ENCODE peak calls at places on chromosomes 4 and X, in ten cellular contexts. V is left lung; L is psoas muscle; B is CD8-positive, alpha-beta memory T cell; S is CD4-positive, CD25-positive, alpha-beta regulatory T cell; K is transverse colon; P is tibial nerve; X is aorta; O is naive thymus-derived CD4-positive, alpha-beta T cell; U is Peyer's patch. R is an unnamed sample.

GRCh38 chr4:77074961-77075855 is 581 bp downstream of the CCNI start:
- DNase-seq in V (peak; percentile 96), L (peak; percentile 86), B (peak; percentile 69), S (peak; percentile 89), K (peak; percentile 78), P (peak; percentile 65), X (peak; percentile 90), O (peak; percentile 69), U (peak; percentile 91), R (peak; percentile 86)

GRCh38 chrX:53261573-53261972 is 19.8 kb downstream of the IQSEC2 start:
- DNase-seq in V (no peak), L (no peak), B (no peak), S (peak; percentile 16), K (no peak), P (no peak), X (no peak), O (no peak), U (peak; percentile 23), R (no peak)

GRCh38 chr4:25030283-25031076 is at the start of gene LGI2:
- DNase-seq in V (peak; percentile 80), L (no peak), B (no peak), S (no peak), K (peak; percentile 13), P (no peak), X (peak; percentile 73), O (no peak), U (no peak), R (peak; percentile 46)

GRCh38 chrX:20059467-20060128 is 57.1 kb downstream of the MAP7D2 start:
- DNase-seq in V (no peak), L (no peak), B (no peak), S (no peak), K (no peak), P (no peak), X (no peak), O (no peak), U (no peak), R (no peak)

GRCh38 chrX:83829874-83830273 is 31.1 kb upstream of the CYLC1 start:
- DNase-seq in V (no peak), L (no peak), B (no peak), S (no peak), K (no peak), P (no peak), X (no peak), O (no peak), U (no peak), R (no peak)

GRCh38 chr4:148054275-148054674 is 322.4 kb downstream of the ARHGAP10 start:
- DNase-seq in V (no peak), L (no peak), B (no peak), S (peak; percentile 59), K (no peak), P (no peak), X (no peak), O (no peak), U (no peak), R (no peak)

GRCh38 chrX:10555846-10556245 is 64.5 kb downstream of the MID1 start:
- DNase-seq in V (no peak), L (no peak), B (no peak), S (no peak), K (no peak), P (no peak), X (no peak), O (no peak), U (no peak), R (no peak)

GRCh38 chr4:107379054-107379869 is 340.8 kb downstream of the PAPSS1 start:
- DNase-seq in V (no peak), L (no peak), B (no peak), S (no peak), K (no peak), P (no peak), X (no peak), O (no peak), U (no peak), R (no peak)

GRCh38 chrX:14753436-14753835 is 119.4 kb downstream of the FANCB start:
- DNase-seq in V (no peak), L (no peak), B (no peak), S (no peak), K (no peak), P (no peak), X (no peak), O (no peak), U (no peak), R (no peak)

GRCh38 chrX:14528629-14529287 is 578 bp upstream of the GLRA2 start:
- DNase-seq in V (no peak), L (peak; percentile 41), B (peak; percentile 2), S (peak; percentile 61), K (peak; percentile 86), P (peak; percentile 61), X (peak; percentile 46), O (peak; percentile 4), U (peak; percentile 81), R (no peak)

GRCh38 chr4:183763990-183764754 is 105.1 kb downstream of the TRAPPC11 start:
- DNase-seq in V (no peak), L (peak; percentile 48), B (no peak), S (no peak), K (no peak), P (no peak), X (no peak), O (no peak), U (no peak), R (no peak)

GRCh38 chrX:106932960-106933537 is 12.8 kb downstream of the CLDN2 start:
- DNase-seq in V (no peak), L (no peak), B (no peak), S (no peak), K (no peak), P (no peak), X (no peak), O (no peak), U (no peak), R (no peak)

GRCh38 chr4:118344801-118345200 is 8.0 kb downstream of the PRSS12 start:
- DNase-seq in V (no peak), L (no peak), B (no peak), S (no peak), K (no peak), P (no peak), X (no peak), O (no peak), U (no peak), R (no peak)

DNA sequence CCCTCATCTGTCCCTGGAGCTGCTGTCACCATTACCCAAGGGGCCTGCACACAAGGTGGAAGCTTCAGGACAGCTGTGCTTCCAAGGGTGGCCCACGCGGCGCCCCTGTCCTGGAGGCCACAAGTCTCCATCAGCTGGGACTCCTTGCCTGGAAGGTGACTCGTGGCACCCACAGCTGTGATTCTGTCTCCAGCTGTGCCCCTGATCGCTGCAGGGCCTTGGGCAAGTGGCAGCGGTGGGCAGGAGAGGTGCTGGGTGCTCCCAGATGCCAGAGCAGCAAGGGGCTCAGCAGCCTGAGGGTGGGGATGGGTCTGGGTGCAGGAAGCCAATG is 9.0 kb upstream of the DUSP9 start:
- DNase-seq in V (no peak), L (no peak), B (no peak), S (no peak), K (no peak), P (no peak), X (no peak), O (no peak), U (no peak), R (no peak)
- H3K4me1 ChIP-seq in V (no peaks in the 10 kb centered on the region), L (no peaks in the 10 kb centered on the region), B (no peaks in the 10 kb centered on the region), S (no peaks in the 10 kb centered on the region), K (no peaks in the 10 kb centered on the region), P (peaks cover 9% of the 10 kb centered on the region), X (no peaks in the 10 kb centered on the region), O (no peaks in the 10 kb centered on the region), U (peaks cover 7% of the 10 kb centered on the region), R (no peaks in the 10 kb centered on the region)

GRCh38 chr4:84401669-84402068 is 97.4 kb downstream of the NKX6-1 start:
- DNase-seq in V (no peak), L (no peak), B (no peak), S (no peak), K (no peak), P (no peak), X (no peak), O (no peak), U (no peak), R (no peak)
- H3K27ac ChIP-seq in V (no peak overlapping the region), L (no peak overlapping the region), B (no peak overlapping the region), S (no peak overlapping the region), K (no peak overlapping the region), P (no peak overlapping the region), X (no peak overlapping the region), O (no peak overlapping the region), U (no peak overlapping the region), R (no peak overlapping the region)

GRCh38 chr4:38088321-38088720 is 128.1 kb downstream of the PTTG2 start:
- DNase-seq in V (no peak), L (no peak), B (no peak), S (peak; percentile 18), K (no peak), P (no peak), X (no peak), O (no peak), U (no peak), R (no peak)

GRCh38 chr4:38084984-38085383 is 124.8 kb downstream of the PTTG2 start:
- DNase-seq in V (no peak), L (no peak), B (no peak), S (no peak), K (no peak), P (no peak), X (no peak), O (no peak), U (no peak), R (no peak)

GRCh38 chr4:38085394-38086150 is 125.4 kb downstream of the PTTG2 start:
- DNase-seq in V (no peak), L (no peak), B (no peak), S (no peak), K (no peak), P (no peak), X (no peak), O (no peak), U (no peak), R (no peak)

GRCh38 chr4:38089961-38090360 is 129.8 kb downstream of the PTTG2 start:
- DNase-seq in V (no peak), L (no peak), B (no peak), S (no peak), K (no peak), P (no peak), X (no peak), O (no peak), U (no peak), R (no peak)

DNA sequence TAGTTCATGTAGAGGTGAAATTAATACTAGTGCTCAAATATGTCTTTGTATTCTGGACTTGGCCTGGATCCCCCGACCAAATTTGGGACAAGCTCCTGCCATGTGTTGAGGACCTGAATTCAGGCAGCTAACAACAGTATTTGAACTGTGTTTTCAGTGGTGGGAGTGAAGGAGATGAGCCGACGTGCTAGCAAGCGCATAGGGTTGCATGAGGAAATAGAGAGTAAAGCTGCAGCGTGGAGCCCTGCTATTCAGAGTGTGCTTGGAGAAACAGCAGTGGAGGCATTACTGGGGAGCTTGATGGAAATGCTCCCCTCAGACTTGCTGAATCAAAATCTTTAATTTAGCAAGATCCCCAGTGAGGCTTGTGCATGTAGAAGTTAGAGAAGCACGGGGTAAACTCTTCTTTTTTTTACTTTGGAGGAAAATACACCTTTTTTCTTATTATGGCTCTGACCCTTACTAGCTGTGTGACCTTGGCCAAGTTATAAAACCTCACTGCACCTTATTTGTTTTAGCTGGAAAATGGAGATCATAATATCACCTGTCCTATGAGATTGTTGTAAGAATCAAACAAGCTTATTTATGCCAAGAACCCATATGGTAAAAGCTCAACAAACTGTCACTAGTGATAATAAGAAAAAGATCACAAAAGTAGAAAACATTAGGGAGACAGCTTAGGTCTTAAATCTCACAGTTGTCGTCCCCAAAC is 126.5 kb downstream of the PTTG2 start:
- DNase-seq in V (no peak), L (no peak), B (no peak), S (no peak), K (no peak), P (no peak), X (no peak), O (no peak), U (no peak), R (no peak)
- H3K4me1 ChIP-seq in V (peaks cover 10% of the 10 kb centered on the region), L (peaks cover 27% of the 10 kb centered on the region), B (no peaks in the 10 kb centered on the region), S (peaks cover 5% of the 10 kb centered on the region), K (peaks cover 15% of the 10 kb centered on the region), P (peaks cover 24% of the 10 kb centered on the region), X (peaks cover 12% of the 10 kb centered on the region), O (no peaks in the 10 kb centered on the region), U (no peaks in the 10 kb centered on the region), R (no peaks in the 10 kb centered on the region)

GRCh38 chrX:140765043-140765784 is 55.7 kb downstream of the LINC00632 start:
- DNase-seq in V (no peak), L (no peak), B (no peak), S (no peak), K (no peak), P (no peak), X (peak; percentile 45), O (no peak), U (no peak), R (no peak)
- H3K27ac ChIP-seq in V (peak overlapping the region; percentile 57), L (no peak overlapping the region), B (no peak overlapping the region), S (no peak overlapping the region), K (no peak overlapping the region), P (no peak overlapping the region), X (peak overlapping the region; percentile 58), O (no peak overlapping the region), U (no peak overlapping the region), R (no peak overlapping the region)